ENCODE peak calls at places on chromosomes 5 and 9, in five cellular contexts. O is stomach, E is tibial nerve, W is transverse colon, A is Peyer's patch. H is an unnamed sample. For H3K27me3, the result is how much of the 10 kb centered on the place peaks cover.

GRCh38 chr9:36398745-36399144 is 1.3 kb downstream of the RNF38 start:
- DNase-seq in A (no peak), W (no peak), O (no peak), E (no peak), H (no peak)

GRCh38 chr9:30075022-30075421 is 2309.4 kb upstream of the ACO1 start:
- DNase-seq in A (no peak), W (no peak), E (no peak), O (no peak), H (no peak)

GRCh38 chr9:4508246-4508906 is 18.1 kb downstream of the SLC1A1 start:
- DNase-seq in A (peak), W (no peak), O (no peak), E (no peak), H (no peak)

GRCh38 chr5:154325566-154325965 is 120.2 kb upstream of the SAP30L start:
- DNase-seq in E (no peak), A (no peak), O (no peak), W (no peak), H (no peak)

GRCh38 chr9:83536332-83536731 is 1.9 kb downstream of the FRMD3 start:
- DNase-seq in W (no peak), E (no peak), A (no peak), O (no peak), H (no peak)

GRCh38 chr5:170913573-170913972 is 51.8 kb downstream of the RANBP17 start:
- DNase-seq in E (no peak), O (no peak), W (no peak), A (no peak), H (no peak)

GRCh38 chr5:111829701-111830100 is 72.7 kb upstream of the NREP start:
- DNase-seq in A (no peak), W (no peak), O (no peak), E (no peak), H (no peak)

GRCh38 chr5:31774779-31775178 is 135.8 kb downstream of the PDZD2 start:
- DNase-seq in O (no peak), E (no peak), A (no peak), W (no peak), H (no peak)

GRCh38 chr5:62732677-62733121 is 154.1 kb downstream of the LRRC70 start:
- DNase-seq in O (no peak), E (peak), A (no peak), W (no peak), H (no peak)

GRCh38 chr9:77018058-77019009 is 1.1 kb upstream of the FOXB2 start:
- DNase-seq in A (no peak), O (no peak), E (no peak), W (no peak), H (no peak)
- H3K27me3 ChIP-seq in A (half or more), O (half or more), E (under half), W (half or more), H (half or more)

GRCh38 chr5:151239237-151239861 is 13.6 kb upstream of the GM2A start:
- DNase-seq in O (peak), E (peak), A (peak), W (peak), H (peak)
- H3K4me3 ChIP-seq in O (peak), E (no peak), A (no peak), W (no peak), H (peak)

GRCh38 chr5:103260951-103261350 is 2.4 kb downstream of the MACIR start:
- DNase-seq in A (no peak), W (no peak), E (no peak), O (no peak), H (no peak)

GRCh38 chr5:103256178-103256577 is 2.4 kb upstream of the MACIR start:
- DNase-seq in O (no peak), E (no peak), A (no peak), W (no peak), H (no peak)

GRCh38 chr5:103259705-103260355 is 1.3 kb downstream of the MACIR start:
- DNase-seq in O (no peak), W (peak), A (no peak), E (peak), H (no peak)

GRCh38 chr5:103258368-103258956 is at the start of gene MACIR:
- DNase-seq in W (peak), E (peak), O (peak), A (peak), H (peak)

DNA sequence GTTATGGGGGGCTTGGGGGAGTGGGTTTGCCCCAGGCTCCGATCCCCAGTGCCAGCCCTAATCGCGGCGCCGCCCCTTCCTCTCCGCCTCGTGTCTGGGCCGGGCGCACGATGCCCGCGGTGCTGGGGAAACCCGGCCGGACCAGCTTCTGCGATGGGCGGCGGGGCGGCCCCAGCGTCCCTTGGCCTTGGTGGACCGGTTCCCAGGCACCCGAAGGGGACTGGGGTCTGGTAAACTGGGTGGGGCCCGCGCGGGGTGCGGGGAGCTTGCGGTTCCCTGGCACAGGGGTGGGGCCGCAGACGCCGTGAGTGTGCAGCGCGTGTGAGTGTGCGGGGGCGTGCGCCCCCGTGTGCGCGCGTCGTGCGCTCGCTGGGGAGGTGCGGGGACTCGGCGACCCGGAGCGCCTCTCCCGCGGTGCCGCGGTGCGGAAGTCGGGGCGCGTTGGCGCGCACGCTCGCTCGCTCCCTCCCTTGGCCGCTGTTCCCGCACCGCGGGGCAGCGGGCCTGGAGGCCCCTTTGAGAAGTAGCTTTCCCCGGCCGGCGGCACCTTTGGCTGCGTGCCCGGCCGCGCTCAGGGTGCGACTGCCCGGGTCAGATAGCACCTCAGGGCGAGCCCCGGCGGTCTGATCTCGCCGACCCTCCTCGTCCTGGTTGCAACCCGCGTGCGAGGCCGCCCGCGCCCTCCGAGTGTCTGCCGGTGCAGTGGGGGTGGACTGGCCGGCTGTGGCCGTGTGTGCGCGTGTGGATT is 568 bp downstream of the MACIR start:
- DNase-seq in A (peak), W (peak), O (peak), E (no peak), H (peak)
- TF ChIP-seq POLR2A in A (no peak), W (no peak), O (no peak), E (no peak), H (no peak)

GRCh38 chr9:99823392-99824377 is 2.0 kb downstream of the NR4A3 start:
- DNase-seq in O (peak), W (peak), E (no peak), A (peak), H (no peak)

GRCh38 chr9:99824378-99825157 is 2.9 kb downstream of the NR4A3 start:
- DNase-seq in O (peak), W (peak), A (peak), E (no peak), H (no peak)

GRCh38 chr9:99826579-99826978 is 4.9 kb downstream of the NR4A3 start:
- DNase-seq in W (no peak), E (no peak), O (no peak), A (no peak), H (no peak)

GRCh38 chr9:99827244-99827643 is 5.6 kb downstream of the NR4A3 start:
- DNase-seq in E (no peak), A (no peak), O (no peak), W (no peak), H (no peak)

DNA sequence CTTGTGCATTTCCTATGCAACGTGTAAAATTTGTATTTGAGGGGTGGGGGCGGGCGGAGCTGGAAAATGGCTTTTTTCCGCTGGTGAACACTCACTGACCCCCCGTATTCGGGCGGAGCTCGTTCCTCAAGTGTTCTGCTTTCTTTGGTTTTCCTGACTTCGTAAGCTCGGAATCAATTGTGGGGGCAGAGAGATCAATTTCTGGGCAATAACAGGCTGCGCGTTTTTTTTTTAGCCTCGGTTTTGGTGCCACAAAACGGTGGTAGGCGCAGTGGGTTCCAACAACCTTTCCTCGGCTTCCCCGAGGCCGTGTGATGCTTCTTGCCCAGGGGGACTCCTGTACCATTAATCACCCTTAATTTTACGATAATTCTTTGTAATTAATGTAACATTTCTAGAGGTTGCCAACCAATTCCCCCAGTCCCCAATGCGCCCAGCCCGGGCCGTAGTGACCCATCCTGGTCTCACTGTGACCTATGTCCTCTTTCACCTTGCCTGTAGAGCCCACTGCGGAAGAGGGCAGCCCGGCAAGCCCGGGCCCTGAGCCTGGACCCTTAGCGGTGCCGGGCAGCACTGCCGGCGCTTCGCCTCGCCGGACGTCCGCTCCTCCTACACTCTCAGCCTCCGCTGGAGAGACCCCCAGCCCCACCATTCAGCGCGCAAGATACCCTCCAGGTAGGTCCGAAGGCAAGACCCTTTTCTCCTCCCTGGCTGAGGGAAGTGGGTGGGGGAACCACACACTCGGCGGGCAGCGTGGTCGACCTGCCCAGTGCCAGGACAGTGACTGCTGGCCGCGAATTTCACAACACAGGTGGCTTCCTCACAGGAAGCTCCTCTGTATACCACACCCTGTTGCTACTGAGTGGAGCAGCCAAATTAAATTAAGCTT is 3.7 kb downstream of the NR4A3 start:
- DNase-seq in E (no peak), W (peak), O (no peak), A (no peak), H (no peak)
- H3K27me3 ChIP-seq in E (under half), W (half or more), O (under half), A (under half), H (under half)

GRCh38 chr9:93656426-93657222 is 80.2 kb downstream of the PHF2 start:
- DNase-seq in W (peak), A (peak), E (no peak), O (no peak), H (peak)
- H3K4me3 ChIP-seq in W (no peak), A (no peak), E (no peak), O (no peak), H (no peak)

GRCh38 chr5:91381134-91381773 is 1.9 kb downstream of the ARRDC3 start:
- DNase-seq in O (no peak), A (no peak), W (no peak), E (no peak), H (no peak)
- TF ChIP-seq POLR2A in O (peak), A (peak), W (peak), E (peak), H (no peak)

DNA sequence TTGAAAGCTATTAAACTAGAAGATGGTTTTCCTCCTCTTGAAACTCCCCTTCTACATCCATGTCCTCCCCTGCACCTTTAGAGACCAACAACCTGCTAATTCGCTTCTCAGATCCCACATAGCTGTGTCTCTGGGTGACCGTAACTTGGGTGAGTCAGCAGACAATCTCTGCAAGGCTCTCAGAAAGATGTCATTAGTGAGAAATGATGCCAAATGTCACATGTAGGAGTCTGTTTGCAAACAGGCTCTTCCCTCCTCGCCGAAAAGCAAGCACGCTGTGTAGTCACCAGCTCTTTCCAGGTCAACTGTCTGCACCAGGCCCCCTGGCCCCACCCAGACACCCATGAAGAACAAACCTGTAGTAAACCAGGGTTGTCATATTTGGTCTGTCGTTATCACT is 291.8 kb downstream of the SLIT3 start:
- DNase-seq in O (no peak), E (no peak), A (no peak), W (no peak), H (no peak)
- H3K27me3 ChIP-seq in O (under half), E (under half), A (under half), W (under half), H (under half)